ENCODE peak calls at places on chromosomes 7 and 10, in four cellular contexts. L is RPMI8226, D is mesothelial cell of epicardium, W is iPS-NIHi11. A is an unnamed sample.

GRCh38 chr7:80097756-80098155 is 36.9 kb upstream of the GNAI1 start:
- DNase-seq in L (no peak), W (no peak), D (no peak), A (no peak)

GRCh38 chr7:519429-519973 is at the start of gene PDGFA:
- DNase-seq in D (no peak), L (peak), W (no peak), A (no peak)

GRCh38 chr10:100748251-100749058 is 3.1 kb downstream of the PAX2 start:
- DNase-seq in D (no peak), W (no peak), L (no peak), A (no peak)

GRCh38 chr7:106911959-106912358 is 46.9 kb downstream of the PIK3CG start:
- DNase-seq in W (no peak), D (no peak), L (no peak), A (no peak)

GRCh38 chr10:120508393-120508792 is 51.4 kb downstream of the PLPP4 start:
- DNase-seq in L (no peak), W (no peak), D (no peak), A (no peak)

GRCh38 chr7:103637080-103637479 is 191.1 kb upstream of the SLC26A5 start:
- DNase-seq in L (no peak), W (no peak), D (no peak), A (no peak)

GRCh38 chr10:104328636-104328915 is 9.7 kb downstream of the ITPRIP start:
- DNase-seq in D (no peak), L (no peak), W (no peak), A (no peak)

GRCh38 chr10:90740265-90740664 is 117.6 kb downstream of the HTR7 start:
- DNase-seq in L (no peak), W (no peak), D (no peak), A (no peak)

GRCh38 chr10:131186547-131187253 is 124.8 kb downstream of the TCERG1L start:
- DNase-seq in W (no peak), L (no peak), D (no peak), A (peak)

GRCh38 chr7:4245866-4246470 is 436.1 kb upstream of the FOXK1 start:
- DNase-seq in L (no peak), W (no peak), D (no peak), A (peak)

GRCh38 chr10:2835950-2836349 is 231.4 kb upstream of the PFKP start:
- DNase-seq in D (no peak), L (no peak), W (no peak), A (no peak)

GRCh38 chr10:132676193-132676891 is 109.6 kb downstream of the NKX6-2 start:
- DNase-seq in W (no peak), D (no peak), L (no peak), A (peak)

GRCh38 chr7:74481458-74482324 is 28.0 kb downstream of the GTF2IRD1 start:
- DNase-seq in W (no peak), L (no peak), D (no peak), A (no peak)

A was measured in H9.